ENCODE peak calls at places on chromosomes 6 and 20, in six cellular contexts. One of them, this sample, is unnamed.

GRCh38 chr20:24830649-24831048 is 118.4 kb upstream of the CST7 start:
- DNase-seq in dorsolateral prefrontal cortex: no peak
- DNase-seq in adrenal gland: no peak
- DNase-seq in PC-9: no peak
- DNase-seq in substantia nigra: no peak
- DNase-seq in transverse colon: no peak
- DNase-seq in this sample: no peak

GRCh38 chr20:43914697-43915208 is at the start of gene TOX2:
- DNase-seq in transverse colon: peak; percentile 62
- DNase-seq in dorsolateral prefrontal cortex: no peak
- DNase-seq in adrenal gland: peak; percentile 57
- DNase-seq in PC-9: peak; percentile 64
- DNase-seq in substantia nigra: no peak
- DNase-seq in this sample: peak; percentile 22

GRCh38 chr6:51266569-51266968 is 447.9 kb downstream of the TFAP2B start:
- DNase-seq in adrenal gland: no peak
- DNase-seq in PC-9: no peak
- DNase-seq in transverse colon: no peak
- DNase-seq in substantia nigra: no peak
- DNase-seq in dorsolateral prefrontal cortex: no peak
- DNase-seq in this sample: no peak

GRCh38 chr20:10671221-10671849 is 2.5 kb downstream of the JAG1 start:
- DNase-seq in adrenal gland: peak; percentile 77
- DNase-seq in substantia nigra: no peak
- DNase-seq in dorsolateral prefrontal cortex: peak; percentile 45
- DNase-seq in transverse colon: peak; percentile 83
- DNase-seq in PC-9: peak; percentile 90
- DNase-seq in this sample: peak; percentile 87

GRCh38 chr20:42173440-42173839 is 555.3 kb upstream of the CHD6 start:
- DNase-seq in adrenal gland: no peak
- DNase-seq in dorsolateral prefrontal cortex: no peak
- DNase-seq in substantia nigra: no peak
- DNase-seq in transverse colon: no peak
- DNase-seq in PC-9: no peak
- DNase-seq in this sample: no peak

GRCh38 chr20:1169224-1169623 is 15.6 kb downstream of the TMEM74B start:
- DNase-seq in dorsolateral prefrontal cortex: no peak
- DNase-seq in transverse colon: no peak
- DNase-seq in PC-9: no peak
- DNase-seq in substantia nigra: no peak
- DNase-seq in adrenal gland: no peak
- DNase-seq in this sample: no peak

GRCh38 chr20:22833851-22834250 is 201.3 kb upstream of the SSTR4 start:
- DNase-seq in PC-9: no peak
- DNase-seq in dorsolateral prefrontal cortex: no peak
- DNase-seq in substantia nigra: no peak
- DNase-seq in transverse colon: no peak
- DNase-seq in adrenal gland: no peak
- DNase-seq in this sample: no peak

GRCh38 chr6:17927705-17928104 is 59.7 kb downstream of the KIF13A start:
- DNase-seq in transverse colon: no peak
- DNase-seq in adrenal gland: no peak
- DNase-seq in dorsolateral prefrontal cortex: no peak
- DNase-seq in substantia nigra: no peak
- DNase-seq in PC-9: no peak
- DNase-seq in this sample: peak; percentile 57

GRCh38 chr6:152188011-152188410 is 380.5 kb downstream of the ESR1 start:
- DNase-seq in transverse colon: no peak
- DNase-seq in PC-9: no peak
- DNase-seq in substantia nigra: no peak
- DNase-seq in dorsolateral prefrontal cortex: no peak
- DNase-seq in adrenal gland: no peak
- DNase-seq in this sample: no peak

GRCh38 chr20:35773154-35773751 is 1.4 kb downstream of the PHF20 start:
- DNase-seq in PC-9: peak; percentile 15
- DNase-seq in adrenal gland: peak; percentile 32
- DNase-seq in dorsolateral prefrontal cortex: no peak
- DNase-seq in substantia nigra: no peak
- DNase-seq in transverse colon: peak; percentile 55
- DNase-seq in this sample: no peak

GRCh38 chr6:115796061-115796460 is 264.6 kb downstream of the FRK start:
- DNase-seq in transverse colon: no peak
- DNase-seq in adrenal gland: no peak
- DNase-seq in substantia nigra: no peak
- DNase-seq in dorsolateral prefrontal cortex: no peak
- DNase-seq in PC-9: no peak
- DNase-seq in this sample: no peak

GRCh38 chr6:105675715-105676397 is 273.0 kb upstream of the PREP start:
- DNase-seq in transverse colon: no peak
- DNase-seq in dorsolateral prefrontal cortex: no peak
- DNase-seq in PC-9: no peak
- DNase-seq in substantia nigra: no peak
- DNase-seq in adrenal gland: no peak
- DNase-seq in this sample: no peak

GRCh38 chr6:116287668-116288282 is 8.0 kb upstream of the TSPYL1 start:
- DNase-seq in dorsolateral prefrontal cortex: no peak
- DNase-seq in adrenal gland: no peak
- DNase-seq in PC-9: no peak
- DNase-seq in substantia nigra: no peak
- DNase-seq in transverse colon: no peak
- DNase-seq in this sample: no peak

GRCh38 chr6:11366934-11367637 is 134.6 kb upstream of the NEDD9 start:
- DNase-seq in adrenal gland: no peak
- DNase-seq in PC-9: no peak
- DNase-seq in dorsolateral prefrontal cortex: no peak
- DNase-seq in substantia nigra: no peak
- DNase-seq in transverse colon: no peak
- DNase-seq in this sample: no peak

GRCh38 chr6:27251672-27252251 is 4.3 kb downstream of the PRSS16 start:
- DNase-seq in dorsolateral prefrontal cortex: no peak
- DNase-seq in adrenal gland: peak; percentile 60
- DNase-seq in PC-9: peak; percentile 93
- DNase-seq in substantia nigra: no peak
- DNase-seq in transverse colon: peak; percentile 94
- DNase-seq in this sample: peak; percentile 85

GRCh38 chr6:17707371-17707651 is 586 bp upstream of the NUP153 start:
- DNase-seq in PC-9: no peak
- DNase-seq in substantia nigra: no peak
- DNase-seq in transverse colon: no peak
- DNase-seq in dorsolateral prefrontal cortex: no peak
- DNase-seq in adrenal gland: no peak
- DNase-seq in this sample: no peak

GRCh38 chr6:53317861-53318260 is 30.9 kb downstream of the ELOVL5 start:
- DNase-seq in transverse colon: no peak
- DNase-seq in substantia nigra: no peak
- DNase-seq in dorsolateral prefrontal cortex: no peak
- DNase-seq in adrenal gland: peak; percentile 61
- DNase-seq in PC-9: no peak
- DNase-seq in this sample: no peak

GRCh38 chr6:89661559-89661958 is 23.0 kb upstream of the LYRM2 start:
- DNase-seq in PC-9: no peak
- DNase-seq in dorsolateral prefrontal cortex: no peak
- DNase-seq in substantia nigra: no peak
- DNase-seq in transverse colon: no peak
- DNase-seq in adrenal gland: no peak
- DNase-seq in this sample: no peak

GRCh38 chr6:35296931-35297330 is 687 bp upstream of the DEF6 start:
- DNase-seq in dorsolateral prefrontal cortex: no peak
- DNase-seq in substantia nigra: no peak
- DNase-seq in adrenal gland: no peak
- DNase-seq in PC-9: no peak
- DNase-seq in transverse colon: no peak
- DNase-seq in this sample: no peak

GRCh38 chr6:35664945-35665344 is 23.8 kb downstream of the FKBP5 start:
- DNase-seq in PC-9: no peak
- DNase-seq in adrenal gland: no peak
- DNase-seq in transverse colon: no peak
- DNase-seq in substantia nigra: no peak
- DNase-seq in dorsolateral prefrontal cortex: no peak
- DNase-seq in this sample: no peak

GRCh38 chr6:18997375-18997826 is 610.3 kb downstream of the RNF144B start:
- DNase-seq in PC-9: peak; percentile 17
- DNase-seq in adrenal gland: peak; percentile 1
- DNase-seq in dorsolateral prefrontal cortex: no peak
- DNase-seq in substantia nigra: no peak
- DNase-seq in transverse colon: no peak
- DNase-seq in this sample: peak; percentile 21

GRCh38 chr6:147022041-147022440 is 182.2 kb upstream of the STXBP5 start:
- DNase-seq in dorsolateral prefrontal cortex: no peak
- DNase-seq in adrenal gland: no peak
- DNase-seq in substantia nigra: no peak
- DNase-seq in transverse colon: no peak
- DNase-seq in PC-9: peak; percentile 11
- DNase-seq in this sample: no peak

GRCh38 chr6:113564401-113565161 is 292.6 kb upstream of the MARCKS start:
- DNase-seq in dorsolateral prefrontal cortex: peak; percentile 55
- DNase-seq in PC-9: no peak
- DNase-seq in adrenal gland: peak; percentile 56
- DNase-seq in transverse colon: peak; percentile 65
- DNase-seq in substantia nigra: peak; percentile 18
- DNase-seq in this sample: peak; percentile 71

GRCh38 chr6:56890683-56891429 is 64.1 kb upstream of the BEND6 start:
- DNase-seq in transverse colon: no peak
- DNase-seq in PC-9: no peak
- DNase-seq in dorsolateral prefrontal cortex: no peak
- DNase-seq in adrenal gland: peak; percentile 43
- DNase-seq in substantia nigra: no peak
- DNase-seq in this sample: no peak

GRCh38 chr6:56890066-56890465 is 64.8 kb upstream of the BEND6 start:
- DNase-seq in dorsolateral prefrontal cortex: no peak
- DNase-seq in PC-9: no peak
- DNase-seq in transverse colon: no peak
- DNase-seq in substantia nigra: no peak
- DNase-seq in adrenal gland: no peak
- DNase-seq in this sample: no peak

GRCh38 chr6:56888687-56889086 is 66.2 kb upstream of the BEND6 start:
- DNase-seq in PC-9: no peak
- DNase-seq in substantia nigra: no peak
- DNase-seq in transverse colon: no peak
- DNase-seq in dorsolateral prefrontal cortex: no peak
- DNase-seq in adrenal gland: no peak
- DNase-seq in this sample: no peak

GRCh38 chr6:56891754-56892153 is 63.2 kb upstream of the BEND6 start:
- DNase-seq in adrenal gland: no peak
- DNase-seq in substantia nigra: no peak
- DNase-seq in PC-9: no peak
- DNase-seq in dorsolateral prefrontal cortex: no peak
- DNase-seq in transverse colon: no peak
- DNase-seq in this sample: no peak

GRCh38 chr6:56889492-56889891 is 65.4 kb upstream of the BEND6 start:
- DNase-seq in dorsolateral prefrontal cortex: no peak
- DNase-seq in adrenal gland: no peak
- DNase-seq in PC-9: no peak
- DNase-seq in substantia nigra: no peak
- DNase-seq in transverse colon: no peak
- DNase-seq in this sample: no peak
- H3K27ac ChIP-seq in dorsolateral prefrontal cortex: no peak overlapping the region
- H3K27ac ChIP-seq in adrenal gland: no peak overlapping the region
- H3K27ac ChIP-seq in PC-9: peak overlapping the region; percentile 92
- H3K27ac ChIP-seq in substantia nigra: no peak overlapping the region
- H3K27ac ChIP-seq in transverse colon: no peak overlapping the region
- H3K27ac ChIP-seq in this sample: no peak overlapping the region

DNA sequence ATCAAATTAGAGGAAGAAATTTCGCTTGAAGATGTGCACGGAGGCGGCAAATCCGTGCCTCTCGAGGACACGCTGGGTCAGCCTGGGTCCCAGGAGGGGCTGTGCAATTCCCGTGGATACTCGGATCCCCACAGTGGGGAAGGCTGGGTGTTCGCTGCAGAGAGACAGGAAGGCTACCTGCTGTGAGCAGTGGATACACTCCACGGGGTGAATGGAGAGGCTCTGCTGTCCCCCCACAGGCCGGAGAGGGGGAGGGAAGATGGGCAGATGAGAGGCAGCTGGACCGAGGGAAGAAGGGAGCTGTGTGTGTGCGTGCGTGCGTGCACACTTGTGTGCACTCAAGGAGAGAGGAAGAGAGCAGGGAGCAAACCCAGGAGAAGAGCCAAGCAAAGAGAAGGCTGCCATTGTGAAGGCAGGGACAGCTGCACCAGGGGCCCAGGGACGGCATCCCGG is 57.3 kb downstream of the SULF2 start:
- DNase-seq in dorsolateral prefrontal cortex: no peak
- DNase-seq in transverse colon: no peak
- DNase-seq in substantia nigra: peak; percentile 15
- DNase-seq in adrenal gland: no peak
- DNase-seq in PC-9: no peak
- DNase-seq in this sample: no peak
- H3K27ac ChIP-seq in dorsolateral prefrontal cortex: no peak overlapping the region
- H3K27ac ChIP-seq in transverse colon: peak overlapping the region; percentile 41
- H3K27ac ChIP-seq in substantia nigra: peak overlapping the region; percentile 73
- H3K27ac ChIP-seq in adrenal gland: no peak overlapping the region
- H3K27ac ChIP-seq in PC-9: peak overlapping the region; percentile 30
- H3K27ac ChIP-seq in this sample: no peak overlapping the region

GRCh38 chr20:63652192-63652980 is 838 bp downstream of the STMN3 start:
- DNase-seq in transverse colon: no peak
- DNase-seq in dorsolateral prefrontal cortex: no peak
- DNase-seq in adrenal gland: peak; percentile 38
- DNase-seq in substantia nigra: no peak
- DNase-seq in PC-9: no peak
- DNase-seq in this sample: peak; percentile 57

GRCh38 chr20:63653974-63654680 is 903 bp upstream of the STMN3 start:
- DNase-seq in PC-9: no peak
- DNase-seq in dorsolateral prefrontal cortex: no peak
- DNase-seq in transverse colon: no peak
- DNase-seq in adrenal gland: no peak
- DNase-seq in substantia nigra: no peak
- DNase-seq in this sample: no peak

GRCh38 chr20:63648895-63649589 is 4.2 kb downstream of the STMN3 start:
- DNase-seq in dorsolateral prefrontal cortex: no peak
- DNase-seq in transverse colon: no peak
- DNase-seq in PC-9: no peak
- DNase-seq in substantia nigra: no peak
- DNase-seq in adrenal gland: no peak
- DNase-seq in this sample: no peak

GRCh38 chr20:63653041-63653973 is at the start of gene STMN3:
- DNase-seq in dorsolateral prefrontal cortex: peak; percentile 75
- DNase-seq in adrenal gland: peak; percentile 95
- DNase-seq in substantia nigra: peak; percentile 31
- DNase-seq in transverse colon: peak; percentile 83
- DNase-seq in PC-9: peak; percentile 83
- DNase-seq in this sample: peak; percentile 96

GRCh38 chr20:63651942-63652191 is 1.4 kb downstream of the STMN3 start:
- DNase-seq in PC-9: peak; percentile 16
- DNase-seq in adrenal gland: peak; percentile 39
- DNase-seq in dorsolateral prefrontal cortex: no peak
- DNase-seq in transverse colon: no peak
- DNase-seq in substantia nigra: no peak
- DNase-seq in this sample: peak; percentile 62
- H3K27ac ChIP-seq in PC-9: no peak overlapping the region
- H3K27ac ChIP-seq in adrenal gland: no peak overlapping the region
- H3K27ac ChIP-seq in dorsolateral prefrontal cortex: no peak overlapping the region
- H3K27ac ChIP-seq in transverse colon: no peak overlapping the region
- H3K27ac ChIP-seq in substantia nigra: no peak overlapping the region
- H3K27ac ChIP-seq in this sample: no peak overlapping the region

DNA sequence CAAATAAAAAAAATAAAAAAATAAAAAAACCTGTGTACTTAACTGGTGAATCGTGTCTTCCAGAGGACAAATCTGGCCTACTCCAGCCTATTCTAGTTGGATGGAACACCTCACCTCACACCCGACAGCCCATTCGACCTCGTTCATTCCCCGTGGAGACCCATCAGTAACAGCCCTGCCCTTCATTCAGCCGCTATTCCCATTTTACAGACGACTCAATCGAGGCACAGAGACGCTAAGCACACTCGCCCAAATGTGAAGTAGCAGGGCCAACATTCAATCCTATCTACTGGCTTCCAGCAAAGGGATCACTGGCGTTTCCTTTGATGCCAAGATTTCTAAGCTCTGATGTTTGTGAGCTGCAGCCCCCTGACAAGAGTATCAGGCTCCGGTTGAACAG is 1.8 kb upstream of the NTSR1 start:
- DNase-seq in dorsolateral prefrontal cortex: no peak
- DNase-seq in transverse colon: no peak
- DNase-seq in adrenal gland: no peak
- DNase-seq in substantia nigra: no peak
- DNase-seq in PC-9: no peak
- DNase-seq in this sample: no peak
- H3K27ac ChIP-seq in dorsolateral prefrontal cortex: no peak overlapping the region
- H3K27ac ChIP-seq in transverse colon: no peak overlapping the region
- H3K27ac ChIP-seq in adrenal gland: no peak overlapping the region
- H3K27ac ChIP-seq in substantia nigra: no peak overlapping the region
- H3K27ac ChIP-seq in PC-9: no peak overlapping the region
- H3K27ac ChIP-seq in this sample: no peak overlapping the region

This sample was measured in thyroid gland.